ENCODE peak calls at places on chromosome 20, in eight cellular contexts. M is endodermal cell, H is AG09319, G is AG10803, U is WTC11, D is thoracic aorta, L is endothelial cell, W is HFFc6. B is an unnamed sample.

GRCh38 chr20:36569847-36570429 is 3.5 kb upstream of the TGIF2 start:
- DNase-seq in D (no peak), H (no peak), M (peak; percentile 69), G (peak; percentile 65), W (peak; percentile 61), U (no peak), L (no peak), B (no peak)

GRCh38 chr20:52684911-52685310 is 287.2 kb upstream of the TSHZ2 start:
- DNase-seq in H (no peak), D (no peak), L (no peak), W (no peak), G (peak; percentile 2), M (no peak), U (no peak), B (no peak)

GRCh38 chr20:48631114-48632016 is 196.4 kb downstream of the PREX1 start:
- DNase-seq in G (peak; percentile 70), H (no peak), L (no peak), D (no peak), M (no peak), U (no peak), W (peak; percentile 10), B (no peak)

GRCh38 chr20:53611449-53611894 is 17.8 kb upstream of the ZNF217 start:
- DNase-seq in D (no peak), G (peak; percentile 99), U (no peak), H (peak; percentile 90), M (peak; percentile 63), W (peak; percentile 96), L (no peak), B (peak; percentile 59)

GRCh38 chr20:6940052-6940451 is 172.6 kb downstream of the BMP2 start:
- DNase-seq in L (peak; percentile 52), H (no peak), D (no peak), U (peak; percentile 52), W (no peak), M (peak; percentile 85), G (no peak), B (no peak)

GRCh38 chr20:37392441-37393195 is 46.7 kb downstream of the SRC start:
- DNase-seq in M (peak; percentile 84), U (peak; percentile 50), H (no peak), W (no peak), L (no peak), G (no peak), D (no peak), B (no peak)

GRCh38 chr20:62494537-62494936 is 18.7 kb upstream of the GATA5 start:
- DNase-seq in L (no peak), M (no peak), U (no peak), D (no peak), W (no peak), H (no peak), G (no peak), B (no peak)

GRCh38 chr20:60820918-60821317 is 431.1 kb upstream of the CDH4 start:
- DNase-seq in M (no peak), H (no peak), G (no peak), D (no peak), W (no peak), L (no peak), U (no peak), B (no peak)

DNA sequence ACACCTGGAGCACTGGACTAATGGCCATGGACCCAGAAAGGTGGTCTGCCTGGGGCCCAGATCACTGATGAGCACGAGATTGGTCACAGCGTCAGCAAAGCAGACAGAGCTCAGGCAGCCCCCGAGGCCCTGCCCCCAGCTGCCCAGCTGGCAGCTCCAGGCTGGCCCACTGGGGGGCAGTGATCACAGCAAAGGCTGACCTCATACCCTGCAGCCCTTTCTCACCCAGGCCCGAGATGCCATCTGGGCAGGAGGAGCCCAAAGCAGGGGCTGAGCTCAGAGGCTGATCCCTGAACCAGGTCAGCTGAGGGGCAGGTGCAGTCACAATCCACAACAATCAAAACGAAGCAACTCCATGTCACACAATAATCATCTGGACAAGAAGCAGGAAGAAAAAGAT is 4.1 kb downstream of the MAP1LC3A start:
- DNase-seq in H (no peak), L (peak; percentile 71), U (peak; percentile 53), M (peak; percentile 81), W (no peak), G (no peak), D (no peak), B (no peak)
- TF ChIP-seq CTCF in H (peak; percentile 39), L (peak; percentile 39), U (no peak), M (peak; percentile 78), W (peak; percentile 69), G (peak; percentile 45), D (peak; percentile 30), B (peak; percentile 41)

DNA sequence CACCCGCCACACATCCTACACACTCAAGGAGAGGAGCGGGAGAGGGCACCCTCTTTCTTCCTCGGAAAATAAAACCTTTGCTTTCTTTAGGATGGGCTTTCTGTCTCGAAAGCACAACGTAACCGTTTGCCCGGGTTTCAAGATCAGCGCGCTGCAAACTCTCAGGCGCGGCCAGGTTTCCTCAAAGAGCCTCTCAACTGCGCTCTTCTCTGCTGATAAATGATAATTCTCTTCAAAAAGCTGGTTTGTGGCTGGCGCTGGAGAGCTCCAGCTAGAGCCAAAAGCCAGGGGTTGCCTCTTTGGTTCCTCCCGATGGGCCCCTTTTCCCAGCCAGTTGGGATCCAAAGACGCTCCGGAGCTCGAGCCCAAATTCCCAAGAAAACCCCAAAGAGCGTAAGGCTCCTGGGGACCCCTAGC is 460 bp upstream of the PLCB1 start:
- DNase-seq in W (peak; percentile 28), M (no peak), U (no peak), L (no peak), G (peak; percentile 30), D (no peak), H (no peak), B (no peak)
- TF ChIP-seq CTCF in W (no peak), M (no peak), U (no peak), L (no peak), G (no peak), D (no peak), H (no peak), B (no peak)

GRCh38 chr20:16904751-16905150 is 156.6 kb downstream of the OTOR start:
- DNase-seq in W (no peak), M (no peak), H (no peak), G (no peak), D (no peak), L (no peak), U (no peak), B (no peak)
- TF ChIP-seq CTCF in W (no peak), M (peak; percentile 47), H (no peak), G (no peak), D (no peak), L (no peak), U (no peak), B (no peak)

DNA sequence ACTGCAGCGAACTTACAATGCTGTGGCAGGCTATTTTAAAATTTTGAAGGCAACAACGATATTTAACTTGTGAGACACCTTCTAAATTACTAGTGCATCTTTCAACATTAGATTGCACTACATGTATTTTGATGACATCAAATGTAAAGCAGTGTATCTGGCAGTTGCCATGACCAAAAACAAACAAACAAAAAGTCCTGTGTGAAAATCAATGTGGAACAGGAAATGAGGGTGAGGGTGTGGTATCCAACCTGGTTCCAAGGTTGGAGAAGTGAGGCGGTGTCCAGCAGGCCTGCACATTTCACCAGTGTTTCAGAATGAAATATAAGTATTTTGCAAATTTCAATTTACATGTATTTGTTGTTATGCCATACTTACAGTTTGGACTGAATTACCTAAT is 112.0 kb downstream of the LAMP5 start:
- DNase-seq in H (no peak), G (no peak), M (no peak), U (no peak), L (no peak), D (no peak), W (no peak), B (no peak)
- TF ChIP-seq CTCF in H (no peak), G (no peak), M (no peak), U (no peak), L (no peak), D (no peak), W (no peak), B (no peak)

GRCh38 chr20:47496118-47496517 is 5.6 kb upstream of the NCOA3 start:
- DNase-seq in L (no peak), D (no peak), G (no peak), M (no peak), H (no peak), U (no peak), W (no peak), B (no peak)

GRCh38 chr20:47490795-47491194 is 10.9 kb upstream of the NCOA3 start:
- DNase-seq in L (no peak), G (no peak), U (no peak), W (no peak), M (no peak), D (no peak), H (no peak), B (no peak)

GRCh38 chr20:47493954-47494293 is 7.8 kb upstream of the NCOA3 start:
- DNase-seq in U (no peak), G (no peak), M (no peak), W (no peak), D (no peak), H (no peak), L (no peak), B (no peak)

GRCh38 chr20:47492284-47492683 is 9.4 kb upstream of the NCOA3 start:
- DNase-seq in W (no peak), U (no peak), M (no peak), L (no peak), H (no peak), G (no peak), D (no peak), B (no peak)

DNA sequence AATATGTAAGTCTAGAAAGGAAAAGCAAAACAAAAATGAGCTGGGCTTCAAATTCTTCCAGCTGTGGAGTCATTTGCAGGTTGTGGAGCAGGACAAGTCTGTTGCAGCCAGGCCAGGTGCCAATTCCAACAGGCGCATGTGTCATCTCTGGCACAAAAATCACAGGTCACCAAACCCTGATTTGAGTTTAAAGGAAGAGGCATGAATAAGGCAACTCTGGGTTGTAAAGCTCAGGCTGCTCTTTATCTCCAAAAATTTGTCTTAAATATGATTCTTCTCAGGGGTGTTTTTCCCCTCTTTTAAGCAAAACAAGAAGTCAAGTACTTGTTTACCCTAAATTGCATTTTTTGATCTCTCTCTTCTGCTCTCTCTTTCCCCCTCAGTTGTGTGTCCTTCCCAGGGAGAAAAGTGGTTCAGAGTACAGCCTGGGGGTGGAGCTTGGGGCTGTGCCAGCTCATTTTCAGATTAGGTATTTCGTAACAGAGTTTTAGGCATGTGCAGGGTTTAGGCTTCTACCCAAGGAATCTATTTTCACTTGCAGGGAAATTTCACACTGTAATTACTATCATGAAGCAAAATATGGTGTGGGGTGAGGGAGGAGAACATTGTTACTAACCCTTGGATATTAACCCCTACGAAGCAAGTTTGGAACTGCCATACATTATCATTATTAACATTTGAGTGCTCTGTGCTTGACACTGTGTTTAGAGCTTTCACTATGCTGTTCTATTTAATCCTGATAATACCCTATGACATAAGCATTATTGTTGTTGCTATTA is 8.3 kb upstream of the NCOA3 start:
- DNase-seq in W (peak; percentile 37), U (no peak), H (peak; percentile 45), D (peak; percentile 58), L (no peak), G (peak; percentile 83), M (no peak), B (peak; percentile 63)
- TF ChIP-seq CTCF in W (no peak), U (no peak), H (no peak), D (no peak), L (no peak), G (no peak), M (no peak), B (no peak)

GRCh38 chr20:46089338-46090094 is at the start of gene NCOA5:
- DNase-seq in G (peak; percentile 98), M (peak; percentile 98), D (peak; percentile 88), W (peak; percentile 95), L (peak; percentile 95), U (peak; percentile 96), H (peak; percentile 90), B (peak; percentile 94)
- TF ChIP-seq CTCF in G (no peak), M (no peak), D (peak; percentile 7), W (peak; percentile 69), L (peak; percentile 43), U (no peak), H (no peak), B (no peak)

GRCh38 chr20:33280775-33281174 is 2.2 kb upstream of the BPIFB1 start:
- DNase-seq in L (no peak), H (no peak), G (no peak), D (no peak), U (no peak), M (peak; percentile 14), W (no peak), B (no peak)
- TF ChIP-seq CTCF in L (no peak), H (no peak), G (no peak), D (no peak), U (no peak), M (no peak), W (no peak), B (no peak)

B was measured in CD14-positive monocyte.